ENCODE peak calls at places on chromosomes 12 and 14, in six cellular contexts. J, P, G, F, N and V are unnamed samples.

GRCh38 chr12:57842342-57843294 is 3.9 kb downstream of the CTDSP2 start:
- DNase-seq in J (no peak), P (no peak), G (no peak), F (no peak), N (no peak), V (no peak)

GRCh38 chr14:92922883-92923743 is at the start of gene CHGA:
- DNase-seq in J (peak; percentile 54), P (peak; percentile 36), G (no peak), F (peak; percentile 76), N (peak; percentile 35), V (no peak)

GRCh38 chr12:116601524-116601923 is 42.3 kb downstream of the MAP1LC3B2 start:
- DNase-seq in J (no peak), P (no peak), G (no peak), F (no peak), N (no peak), V (peak; percentile 41)

GRCh38 chr12:111905502-111905901 is 63.5 kb downstream of the MAPKAPK5 start:
- DNase-seq in J (no peak), P (no peak), G (no peak), F (no peak), N (no peak), V (no peak)

GRCh38 chr12:12007001-12007712 is 63.6 kb upstream of the BCL2L14 start:
- DNase-seq in J (no peak), P (no peak), G (no peak), F (no peak), N (no peak), V (no peak)

GRCh38 chr14:39217214-39217879 is 16.4 kb upstream of the MIA2 start:
- DNase-seq in J (no peak), P (no peak), G (no peak), F (no peak), N (no peak), V (no peak)

GRCh38 chr12:61870658-61871559 is 389.3 kb upstream of the USP15 start:
- DNase-seq in J (no peak), P (no peak), G (no peak), F (no peak), N (no peak), V (no peak)

GRCh38 chr12:122023339-122024131 is 1.9 kb downstream of the BCL7A start:
- DNase-seq in J (peak; percentile 80), P (peak; percentile 80), G (no peak), F (no peak), N (peak; percentile 70), V (peak; percentile 90)

GRCh38 chr14:97058589-97058988 is 261.4 kb downstream of the VRK1 start:
- DNase-seq in J (no peak), P (no peak), G (no peak), F (no peak), N (no peak), V (no peak)

GRCh38 chr12:110574044-110574443 is 9.1 kb downstream of the PPTC7 start:
- DNase-seq in J (no peak), P (no peak), G (no peak), F (no peak), N (no peak), V (no peak)

GRCh38 chr12:46524778-46525177 is 152.2 kb upstream of the SLC38A2 start:
- DNase-seq in J (peak; percentile 67), P (no peak), G (no peak), F (no peak), N (peak; percentile 65), V (peak; percentile 89)

GRCh38 chr14:24513009-24513408 is 4.9 kb upstream of the CMA1 start:
- DNase-seq in J (no peak), P (no peak), G (peak; percentile 5), F (no peak), N (no peak), V (peak; percentile 39)

GRCh38 chr14:23601845-23602180 is 23.2 kb upstream of the JPH4 start:
- DNase-seq in J (no peak), P (peak; percentile 66), G (no peak), F (no peak), N (no peak), V (no peak)

GRCh38 chr12:93363854-93364297 is 13.8 kb upstream of the NUDT4 start:
- DNase-seq in J (no peak), P (no peak), G (no peak), F (no peak), N (no peak), V (no peak)

GRCh38 chr12:57816001-57816854 is 2.3 kb downstream of the AVIL start:
- DNase-seq in J (no peak), P (no peak), G (no peak), F (no peak), N (no peak), V (peak; percentile 67)

GRCh38 chr12:46677749-46678148 is 148.0 kb downstream of the SLC38A4 start:
- DNase-seq in J (no peak), P (peak; percentile 66), G (no peak), F (no peak), N (no peak), V (peak; percentile 34)

GRCh38 chr14:61215222-61216010 is 65.7 kb downstream of the TMEM30B start:
- DNase-seq in J (peak; percentile 15), P (no peak), G (no peak), F (no peak), N (no peak), V (no peak)

GRCh38 chr12:3371018-3371417 is 120.0 kb upstream of the PRMT8 start:
- DNase-seq in J (no peak), P (no peak), G (no peak), F (no peak), N (no peak), V (no peak)

GRCh38 chr12:104909761-104910160 is 48.3 kb downstream of the SLC41A2 start:
- DNase-seq in J (no peak), P (no peak), G (no peak), F (no peak), N (no peak), V (no peak)

GRCh38 chr12:104494816-104495158 is 38.0 kb downstream of the CHST11 start:
- DNase-seq in J (no peak), P (no peak), G (no peak), F (no peak), N (no peak), V (no peak)

GRCh38 chr12:121933522-121934317 is 15.3 kb downstream of the CFAP251 start:
- DNase-seq in J (peak; percentile 27), P (no peak), G (no peak), F (no peak), N (peak; percentile 63), V (no peak)

GRCh38 chr12:25187781-25188180 is 7.2 kb downstream of the DNAI7 start:
- DNase-seq in J (no peak), P (no peak), G (no peak), F (no peak), N (no peak), V (peak; percentile 59)

GRCh38 chr12:28097221-28097620 is 93.0 kb upstream of the CCDC91 start:
- DNase-seq in J (no peak), P (no peak), G (no peak), F (no peak), N (no peak), V (no peak)

GRCh38 chr12:93702707-93703305 is 25.6 kb downstream of the CRADD start:
- DNase-seq in J (no peak), P (no peak), G (no peak), F (no peak), N (no peak), V (no peak)

GRCh38 chr12:93440043-93440835 is 1.5 kb downstream of the UBE2N start:
- DNase-seq in J (no peak), P (no peak), G (no peak), F (no peak), N (no peak), V (no peak)

GRCh38 chr14:76919431-76919810 is 93.2 kb downstream of the LRRC74A start:
- DNase-seq in J (no peak), P (no peak), G (no peak), F (no peak), N (peak; percentile 38), V (no peak)

GRCh38 chr12:40693503-40693863 is 1.2 kb downstream of the CNTN1 start:
- DNase-seq in J (peak; percentile 33), P (no peak), G (no peak), F (no peak), N (peak; percentile 31), V (no peak)

GRCh38 chr12:124563809-124564208 is 3.6 kb downstream of the NCOR2 start:
- DNase-seq in J (no peak), P (no peak), G (no peak), F (no peak), N (no peak), V (no peak)

GRCh38 chr12:124562796-124563181 is 4.6 kb downstream of the NCOR2 start:
- DNase-seq in J (no peak), P (no peak), G (no peak), F (no peak), N (no peak), V (no peak)

GRCh38 chr12:124563401-124563800 is 4.0 kb downstream of the NCOR2 start:
- DNase-seq in J (no peak), P (no peak), G (no peak), F (no peak), N (no peak), V (no peak)

GRCh38 chr12:124561231-124561630 is 6.2 kb downstream of the NCOR2 start:
- DNase-seq in J (no peak), P (no peak), G (no peak), F (no peak), N (no peak), V (no peak)

GRCh38 chr12:124562018-124562795 is 5.2 kb downstream of the NCOR2 start:
- DNase-seq in J (no peak), P (no peak), G (no peak), F (no peak), N (no peak), V (no peak)
- H3K4me1 ChIP-seq in J (peaks cover 67% of the 10 kb centered on the region), P (peaks cover 15% of the 10 kb centered on the region), G (peaks cover 9% of the 10 kb centered on the region), F (peaks cover 4% of the 10 kb centered on the region), N (peaks cover 26% of the 10 kb centered on the region), V (peaks cover 5% of the 10 kb centered on the region)

GRCh38 chr12:113772505-113773030 is 193.6 kb downstream of the RBM19 start:
- DNase-seq in J (no peak), P (no peak), G (no peak), F (no peak), N (no peak), V (no peak)
- H3K27ac ChIP-seq in J (no peak overlapping the region), P (no peak overlapping the region), G (no peak overlapping the region), F (no peak overlapping the region), N (no peak overlapping the region), V (peak overlapping the region; percentile 70)

DNA sequence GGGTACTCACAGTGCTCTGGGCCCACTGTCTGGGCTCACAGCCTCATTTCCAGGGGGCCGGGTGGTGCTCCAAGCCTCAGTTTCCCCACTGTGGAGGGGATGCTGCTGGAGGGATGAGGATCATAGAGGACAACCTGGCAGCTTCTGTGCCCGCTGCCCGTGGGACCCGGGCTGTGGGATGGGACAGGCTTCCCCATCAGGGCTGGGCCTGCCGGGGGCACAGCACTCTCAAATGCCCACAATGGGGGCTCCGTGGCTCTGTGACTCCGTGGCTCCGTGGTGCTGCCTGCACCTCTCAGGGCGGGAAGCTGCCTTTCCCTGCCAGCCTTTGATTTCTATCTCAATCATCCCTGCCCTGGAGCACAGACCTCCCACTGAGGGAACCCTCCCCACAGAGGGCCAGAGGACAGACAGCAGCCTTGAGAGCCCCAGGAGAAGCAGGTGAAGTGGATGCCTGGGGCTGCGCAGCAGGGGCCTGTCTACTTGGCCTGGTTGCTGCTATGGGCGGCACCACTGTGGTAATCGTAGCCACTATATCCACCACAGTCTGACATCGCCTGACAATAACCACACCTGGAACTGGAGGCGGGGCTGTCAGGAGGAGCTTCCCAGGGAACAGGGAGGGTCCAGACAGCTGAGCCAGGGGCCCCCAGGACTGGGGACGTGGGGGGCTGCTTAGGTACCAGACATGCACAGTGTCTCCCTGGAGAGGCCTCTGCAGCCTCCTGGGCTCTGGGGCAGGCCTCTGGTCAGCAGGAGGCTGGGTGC is 375.9 kb downstream of the TMEM121 start:
- DNase-seq in J (no peak), P (no peak), G (no peak), F (no peak), N (no peak), V (no peak)
- H3K4me3 ChIP-seq in J (no peak overlapping the region), P (no peak overlapping the region), G (no peak overlapping the region), F (no peak overlapping the region), N (no peak overlapping the region), V (no peak overlapping the region)

GRCh38 chr12:47750229-47750798 is 8.4 kb downstream of the RAPGEF3 start:
- DNase-seq in J (no peak), P (no peak), G (no peak), F (peak; percentile 56), N (no peak), V (no peak)
- H3K4me1 ChIP-seq in J (no peaks in the 10 kb centered on the region), P (peaks cover 22% of the 10 kb centered on the region), G (peaks cover 6% of the 10 kb centered on the region), F (peaks cover 38% of the 10 kb centered on the region), N (peaks cover 16% of the 10 kb centered on the region), V (peaks cover 26% of the 10 kb centered on the region)